ENCODE peak calls at places on chromosomes 3 and 15, in four cellular contexts. N is activated T-cell treated with anti-CD3 and anti-CD28 coated beads, Interleukin-2, amount 50 U/mL, for 24 hours; R is iris pigment epithelial cell; H is heart right ventricle. S is an unnamed sample.

GRCh38 chr3:190585771-190586630 is 72.1 kb downstream of the IL1RAP start:
- DNase-seq in R (peak), H (no peak), N (peak), S (no peak)

GRCh38 chr3:154244644-154245043 is 79.6 kb downstream of the DHX36 start:
- DNase-seq in R (peak), N (no peak), H (peak), S (no peak)

GRCh38 chr15:48062476-48062875 is 58.3 kb upstream of the SLC24A5 start:
- DNase-seq in R (peak), N (no peak), H (no peak), S (no peak)

GRCh38 chr3:82474140-82474539 is 712.7 kb upstream of the GBE1 start:
- DNase-seq in R (no peak), N (no peak), H (no peak), S (no peak)

GRCh38 chr3:78907367-78907766 is 860.4 kb downstream of the ROBO1 start:
- DNase-seq in R (peak), H (no peak), N (no peak), S (no peak)

GRCh38 chr3:99637381-99638111 is 848 bp upstream of the COL8A1 start:
- DNase-seq in H (no peak), R (peak), N (no peak), S (no peak)

GRCh38 chr3:182139627-182140357 is 428.1 kb downstream of the SOX2 start:
- DNase-seq in R (no peak), N (no peak), H (no peak), S (no peak)

GRCh38 chr3:32865364-32865763 is 47.6 kb downstream of the TRIM71 start:
- DNase-seq in R (no peak), N (no peak), H (no peak), S (no peak)

GRCh38 chr15:99361541-99362185 is 110.4 kb downstream of the LRRC28 start:
- DNase-seq in R (peak), N (no peak), H (no peak), S (no peak)

GRCh38 chr3:12395349-12396012 is 88.8 kb upstream of the TSEN2 start:
- DNase-seq in N (no peak), H (no peak), R (peak), S (no peak)

GRCh38 chr3:157836022-157836421 is 270.2 kb downstream of the SHOX2 start:
- DNase-seq in R (no peak), H (no peak), N (no peak), S (no peak)

GRCh38 chr3:154310840-154311239 is 13.4 kb downstream of the DHX36 start:
- DNase-seq in R (peak), H (no peak), N (no peak), S (no peak)

GRCh38 chr15:33738941-33739664 is 229.2 kb upstream of the CHRM5 start:
- DNase-seq in H (no peak), R (no peak), N (no peak), S (no peak)

S was measured in right lobe of liver.